ENCODE peak calls at places on chromosomes 3 and 15, in eight cellular contexts. One of them, this sample, is unnamed.

GRCh38 chr3:138974467-138974866 is 27.4 kb downstream of the FOXL2NB start:
- DNase-seq in head of caudate nucleus: no peak
- DNase-seq in amniotic stem cell: no peak
- DNase-seq in pancreas: no peak
- DNase-seq in hepatocyte: no peak
- DNase-seq in cardiac fibroblast: peak
- DNase-seq in MCF 10A: peak
- DNase-seq in GM12891: no peak
- DNase-seq in this sample: no peak

GRCh38 chr3:47661121-47661752 is 82.6 kb upstream of the CSPG5 start:
- DNase-seq in head of caudate nucleus: peak
- DNase-seq in amniotic stem cell: no peak
- DNase-seq in pancreas: peak
- DNase-seq in hepatocyte: peak
- DNase-seq in cardiac fibroblast: peak
- DNase-seq in MCF 10A: peak
- DNase-seq in GM12891: no peak
- DNase-seq in this sample: no peak

GRCh38 chr3:45143673-45144670 is 2.2 kb downstream of the CDCP1 start:
- DNase-seq in head of caudate nucleus: peak
- DNase-seq in amniotic stem cell: no peak
- DNase-seq in pancreas: no peak
- DNase-seq in hepatocyte: no peak
- DNase-seq in cardiac fibroblast: no peak
- DNase-seq in MCF 10A: peak
- DNase-seq in GM12891: no peak
- DNase-seq in this sample: peak

GRCh38 chr3:134625462-134625861 is 25.4 kb downstream of the KY start:
- DNase-seq in head of caudate nucleus: no peak
- DNase-seq in amniotic stem cell: no peak
- DNase-seq in pancreas: no peak
- DNase-seq in hepatocyte: no peak
- DNase-seq in cardiac fibroblast: no peak
- DNase-seq in MCF 10A: no peak
- DNase-seq in GM12891: no peak
- DNase-seq in this sample: no peak

GRCh38 chr3:3560566-3561336 is 238.5 kb upstream of the LRRN1 start:
- DNase-seq in head of caudate nucleus: no peak
- DNase-seq in amniotic stem cell: no peak
- DNase-seq in pancreas: no peak
- DNase-seq in hepatocyte: peak
- DNase-seq in cardiac fibroblast: no peak
- DNase-seq in MCF 10A: no peak
- DNase-seq in GM12891: no peak
- DNase-seq in this sample: no peak

GRCh38 chr3:171348121-171348520 is 112.1 kb downstream of the TNIK start:
- DNase-seq in head of caudate nucleus: no peak
- DNase-seq in amniotic stem cell: no peak
- DNase-seq in pancreas: no peak
- DNase-seq in hepatocyte: no peak
- DNase-seq in cardiac fibroblast: peak
- DNase-seq in MCF 10A: peak
- DNase-seq in GM12891: no peak
- DNase-seq in this sample: peak

GRCh38 chr3:181363231-181363630 is 348.5 kb upstream of the SOX2 start:
- DNase-seq in head of caudate nucleus: no peak
- DNase-seq in amniotic stem cell: no peak
- DNase-seq in pancreas: no peak
- DNase-seq in hepatocyte: no peak
- DNase-seq in cardiac fibroblast: no peak
- DNase-seq in MCF 10A: no peak
- DNase-seq in GM12891: no peak
- DNase-seq in this sample: no peak

GRCh38 chr3:29771602-29772001 is 490.7 kb downstream of the RBMS3 start:
- DNase-seq in head of caudate nucleus: no peak
- DNase-seq in amniotic stem cell: no peak
- DNase-seq in pancreas: no peak
- DNase-seq in hepatocyte: no peak
- DNase-seq in cardiac fibroblast: no peak
- DNase-seq in MCF 10A: no peak
- DNase-seq in GM12891: no peak
- DNase-seq in this sample: no peak

GRCh38 chr15:58528197-58528870 is 96.5 kb downstream of the LIPC start:
- DNase-seq in head of caudate nucleus: no peak
- DNase-seq in amniotic stem cell: no peak
- DNase-seq in pancreas: peak
- DNase-seq in hepatocyte: peak
- DNase-seq in cardiac fibroblast: peak
- DNase-seq in MCF 10A: no peak
- DNase-seq in GM12891: no peak
- DNase-seq in this sample: no peak

GRCh38 chr15:39124155-39124924 is 456.5 kb upstream of the THBS1 start:
- DNase-seq in head of caudate nucleus: no peak
- DNase-seq in amniotic stem cell: no peak
- DNase-seq in pancreas: no peak
- DNase-seq in hepatocyte: no peak
- DNase-seq in cardiac fibroblast: peak
- DNase-seq in MCF 10A: no peak
- DNase-seq in GM12891: no peak
- DNase-seq in this sample: no peak

GRCh38 chr3:195441971-195442572 is 748 bp downstream of the ACAP2 start:
- DNase-seq in head of caudate nucleus: peak
- DNase-seq in amniotic stem cell: peak
- DNase-seq in pancreas: peak
- DNase-seq in hepatocyte: peak
- DNase-seq in cardiac fibroblast: peak
- DNase-seq in MCF 10A: peak
- DNase-seq in GM12891: no peak
- DNase-seq in this sample: peak